ENCODE peak calls at places on chromosomes 3 and 15, in seven cellular contexts. H, R, N, S, Q, V and Z are unnamed samples.
A peak's percentile ranks its signal among the peaks of the same experiment; 100 is the strongest.

GRCh38 chr3:187957209-187957981 is 196.6 kb upstream of the LPP start:
- DNase-seq in H (no peak), R (no peak), N (no peak), S (peak; percentile 23), Q (no peak), V (no peak), Z (no peak)

GRCh38 chr3:126269360-126269759 is 87.8 kb downstream of the KLF15 start:
- DNase-seq in H (no peak), R (peak; percentile 73), N (peak; percentile 26), S (no peak), Q (no peak), V (no peak), Z (no peak)

GRCh38 chr3:196726788-196727675 is 12.6 kb upstream of the PAK2 start:
- DNase-seq in H (no peak), R (no peak), N (no peak), S (peak; percentile 88), Q (no peak), V (no peak), Z (no peak)

GRCh38 chr3:150169279-150169970 is 198.7 kb upstream of the PFN2 start:
- DNase-seq in H (no peak), R (no peak), N (no peak), S (peak; percentile 60), Q (no peak), V (no peak), Z (no peak)

GRCh38 chr3:24387493-24387892 is 107.2 kb downstream of the THRB start:
- DNase-seq in H (no peak), R (no peak), N (no peak), S (peak; percentile 14), Q (no peak), V (no peak), Z (no peak)

GRCh38 chr3:168134931-168135330 is 39.2 kb upstream of the GOLIM4 start:
- DNase-seq in H (no peak), R (no peak), N (no peak), S (peak; percentile 9), Q (no peak), V (no peak), Z (no peak)

GRCh38 chr3:189652042-189652441 is 20.9 kb downstream of the TP63 start:
- DNase-seq in H (no peak), R (no peak), N (no peak), S (peak; percentile 27), Q (no peak), V (no peak), Z (peak; percentile 15)

GRCh38 chr3:170809975-170810357 is 60.0 kb downstream of the RPL22L1 start:
- DNase-seq in H (no peak), R (no peak), N (no peak), S (peak; percentile 76), Q (no peak), V (no peak), Z (no peak)

GRCh38 chr3:16515885-16516420 is 2.5 kb upstream of the RFTN1 start:
- DNase-seq in H (peak; percentile 82), R (no peak), N (no peak), S (no peak), Q (no peak), V (no peak), Z (no peak)

GRCh38 chr3:188853896-188854295 is 317.9 kb upstream of the TPRG1 start:
- DNase-seq in H (peak; percentile 22), R (no peak), N (no peak), S (no peak), Q (no peak), V (no peak), Z (no peak)

GRCh38 chr15:92672102-92672501 is 16.5 kb upstream of the FAM174B start:
- DNase-seq in H (no peak), R (no peak), N (no peak), S (no peak), Q (no peak), V (no peak), Z (no peak)

GRCh38 chr3:152272771-152273242 is 4.1 kb downstream of the MBNL1 start:
- DNase-seq in H (no peak), R (no peak), N (no peak), S (peak; percentile 66), Q (no peak), V (no peak), Z (no peak)

GRCh38 chr3:141478139-141478538 is 8.7 kb upstream of the RASA2 start:
- DNase-seq in H (no peak), R (no peak), N (no peak), S (no peak), Q (no peak), V (no peak), Z (no peak)

GRCh38 chr15:62770752-62771151 is 271.8 kb upstream of the TPM1 start:
- DNase-seq in H (no peak), R (no peak), N (no peak), S (peak; percentile 96), Q (no peak), V (no peak), Z (no peak)